ENCODE peak calls at places on chromosomes 5 and 9, in six cellular contexts. One of them, this sample, is unnamed.

GRCh38 chr5:35274839-35275509 is 44.7 kb upstream of the PRLR start:
- DNase-seq in mucosa of descending colon: no peak
- DNase-seq in lower lobe of right lung: no peak
- DNase-seq in heart left ventricle: no peak
- DNase-seq in A549: no peak
- DNase-seq in mesenchymal stem cell: no peak
- DNase-seq in this sample: no peak

GRCh38 chr5:152683205-152683604 is 278.1 kb upstream of the NMUR2 start:
- DNase-seq in mucosa of descending colon: no peak
- DNase-seq in lower lobe of right lung: no peak
- DNase-seq in heart left ventricle: no peak
- DNase-seq in mesenchymal stem cell: no peak
- DNase-seq in A549: no peak
- DNase-seq in this sample: no peak

GRCh38 chr9:113573959-113574352 is 110.4 kb downstream of the RGS3 start:
- DNase-seq in lower lobe of right lung: no peak
- DNase-seq in mucosa of descending colon: no peak
- DNase-seq in A549: no peak
- DNase-seq in mesenchymal stem cell: no peak
- DNase-seq in heart left ventricle: peak
- DNase-seq in this sample: no peak

GRCh38 chr5:177185993-177186392 is 52.4 kb downstream of the NSD1 start:
- DNase-seq in A549: no peak
- DNase-seq in mesenchymal stem cell: no peak
- DNase-seq in lower lobe of right lung: no peak
- DNase-seq in heart left ventricle: no peak
- DNase-seq in mucosa of descending colon: no peak
- DNase-seq in this sample: no peak

GRCh38 chr9:115923903-115924668 is 229.5 kb upstream of the PAPPA start:
- DNase-seq in mucosa of descending colon: no peak
- DNase-seq in heart left ventricle: peak
- DNase-seq in lower lobe of right lung: no peak
- DNase-seq in A549: peak
- DNase-seq in mesenchymal stem cell: peak
- DNase-seq in this sample: no peak

GRCh38 chr9:87441251-87441650 is 56.4 kb upstream of the DAPK1 start:
- DNase-seq in lower lobe of right lung: no peak
- DNase-seq in A549: no peak
- DNase-seq in heart left ventricle: no peak
- DNase-seq in mucosa of descending colon: no peak
- DNase-seq in mesenchymal stem cell: peak
- DNase-seq in this sample: no peak

GRCh38 chr5:152185547-152186234 is 219.4 kb downstream of the NMUR2 start:
- DNase-seq in A549: no peak
- DNase-seq in mesenchymal stem cell: no peak
- DNase-seq in mucosa of descending colon: no peak
- DNase-seq in heart left ventricle: peak
- DNase-seq in lower lobe of right lung: no peak
- DNase-seq in this sample: no peak

GRCh38 chr9:137174722-137175293 is 3.0 kb upstream of the TMEM210 start:
- DNase-seq in mesenchymal stem cell: no peak
- DNase-seq in lower lobe of right lung: no peak
- DNase-seq in A549: no peak
- DNase-seq in heart left ventricle: no peak
- DNase-seq in mucosa of descending colon: no peak
- DNase-seq in this sample: no peak

DNA sequence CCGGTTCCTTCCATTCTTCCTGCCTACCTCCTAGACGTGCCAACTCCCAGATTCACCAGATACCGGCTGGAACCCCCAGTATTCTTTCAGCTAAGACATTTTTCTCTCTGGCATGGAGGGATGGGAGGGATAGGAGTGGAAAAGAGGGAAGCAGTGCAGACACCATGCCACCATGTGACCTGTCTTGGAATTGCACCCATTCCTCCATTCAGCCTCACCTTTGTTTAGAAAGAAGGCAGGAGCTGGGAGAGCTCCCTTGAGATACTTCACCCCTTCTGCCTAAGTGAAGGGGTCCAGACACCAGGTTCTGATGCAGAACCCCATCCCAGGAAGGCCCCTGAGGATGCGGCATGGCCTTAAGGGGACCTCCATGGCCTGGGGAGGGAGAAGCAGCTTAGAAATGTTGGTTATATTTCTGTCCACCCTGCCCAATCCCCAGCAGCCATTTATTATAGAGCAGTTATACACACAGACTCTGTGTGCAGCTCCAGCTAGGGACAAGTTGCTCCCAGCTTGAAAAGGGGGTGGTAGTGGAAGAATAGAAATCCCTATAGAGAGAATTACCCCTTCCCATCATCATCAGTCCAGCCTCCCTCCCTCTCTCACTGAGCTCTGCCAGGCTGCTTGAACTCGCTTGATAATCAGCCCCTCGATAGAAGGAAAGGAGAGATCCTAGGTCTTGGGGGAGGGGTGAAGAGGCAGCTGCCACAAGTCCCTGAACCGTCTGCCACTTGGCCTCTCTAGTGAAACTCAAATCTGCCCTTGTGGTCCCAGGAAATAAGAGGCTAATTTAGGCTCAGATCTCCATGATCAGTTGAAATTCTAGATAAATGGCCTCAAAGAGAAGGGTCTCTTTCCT is 5.1 kb downstream of the DNAJB5 start:
- DNase-seq in mucosa of descending colon: no peak
- DNase-seq in A549: peak
- DNase-seq in lower lobe of right lung: no peak
- DNase-seq in heart left ventricle: peak
- DNase-seq in mesenchymal stem cell: peak
- DNase-seq in this sample: no peak
- H3K4me3 ChIP-seq in mucosa of descending colon: no peak
- H3K4me3 ChIP-seq in A549: no peak
- H3K4me3 ChIP-seq in lower lobe of right lung: no peak
- H3K4me3 ChIP-seq in heart left ventricle: no peak
- H3K4me3 ChIP-seq in mesenchymal stem cell: no peak
- H3K4me3 ChIP-seq in this sample: no peak

GRCh38 chr9:85941617-85941930 is 628 bp downstream of the NAA35 start:
- DNase-seq in mucosa of descending colon: no peak
- DNase-seq in heart left ventricle: no peak
- DNase-seq in lower lobe of right lung: no peak
- DNase-seq in A549: no peak
- DNase-seq in mesenchymal stem cell: no peak
- DNase-seq in this sample: no peak

GRCh38 chr9:85944672-85945071 is 3.7 kb downstream of the NAA35 start:
- DNase-seq in mesenchymal stem cell: no peak
- DNase-seq in A549: no peak
- DNase-seq in heart left ventricle: no peak
- DNase-seq in mucosa of descending colon: no peak
- DNase-seq in lower lobe of right lung: no peak
- DNase-seq in this sample: no peak

GRCh38 chr9:85941966-85942912 is 1.3 kb downstream of the NAA35 start:
- DNase-seq in lower lobe of right lung: no peak
- DNase-seq in mesenchymal stem cell: peak
- DNase-seq in mucosa of descending colon: no peak
- DNase-seq in heart left ventricle: no peak
- DNase-seq in A549: no peak
- DNase-seq in this sample: no peak

GRCh38 chr9:85943757-85944430 is 2.9 kb downstream of the NAA35 start:
- DNase-seq in heart left ventricle: no peak
- DNase-seq in A549: no peak
- DNase-seq in mucosa of descending colon: no peak
- DNase-seq in lower lobe of right lung: no peak
- DNase-seq in mesenchymal stem cell: no peak
- DNase-seq in this sample: no peak

DNA sequence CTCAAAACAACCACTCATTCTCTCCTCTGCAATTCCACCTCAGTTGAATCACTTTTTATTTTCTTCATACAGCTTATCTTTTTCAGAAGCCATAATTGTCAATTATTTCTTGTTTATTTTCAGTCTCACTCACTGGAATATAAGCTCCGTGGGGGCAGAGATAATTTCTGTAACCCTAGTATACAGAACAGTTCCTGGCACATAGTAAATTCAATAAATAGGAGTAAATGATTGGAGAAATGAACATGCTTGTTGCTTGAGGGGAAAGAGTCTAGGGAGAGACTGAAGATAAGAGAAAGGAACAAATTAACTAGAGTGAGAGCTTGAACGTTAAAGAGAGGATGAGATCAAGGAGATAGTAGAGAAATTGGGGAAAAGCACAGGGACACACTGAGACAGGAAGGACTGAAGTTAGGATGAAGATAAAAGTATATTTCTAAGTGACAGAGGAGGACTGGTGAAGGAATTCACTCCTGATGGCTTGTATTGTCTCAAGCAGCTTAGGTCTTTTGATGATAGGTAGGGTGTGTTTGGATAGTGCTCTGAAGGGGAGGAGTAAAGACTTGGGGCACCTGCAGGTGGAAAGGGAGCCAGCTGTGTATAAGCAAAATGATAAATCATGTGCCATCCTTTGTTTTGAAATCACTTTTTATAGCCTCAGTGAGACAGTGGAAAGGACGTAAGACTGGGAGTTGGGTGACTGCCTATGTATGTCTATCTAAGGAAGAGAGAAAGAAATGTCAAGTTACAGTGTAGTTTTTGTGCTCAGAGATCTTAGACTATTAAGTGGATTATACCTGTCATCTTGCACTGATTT is 2.2 kb downstream of the NAA35 start:
- DNase-seq in heart left ventricle: no peak
- DNase-seq in mesenchymal stem cell: no peak
- DNase-seq in A549: no peak
- DNase-seq in mucosa of descending colon: no peak
- DNase-seq in lower lobe of right lung: no peak
- DNase-seq in this sample: no peak
- H3K4me3 ChIP-seq in heart left ventricle: no peak
- H3K4me3 ChIP-seq in mesenchymal stem cell: no peak
- H3K4me3 ChIP-seq in A549: no peak
- H3K4me3 ChIP-seq in mucosa of descending colon: no peak
- H3K4me3 ChIP-seq in lower lobe of right lung: no peak
- H3K4me3 ChIP-seq in this sample: no peak

GRCh38 chr9:123864291-123864690 is 65.6 kb downstream of the DENND1A start:
- DNase-seq in heart left ventricle: no peak
- DNase-seq in mucosa of descending colon: no peak
- DNase-seq in A549: no peak
- DNase-seq in lower lobe of right lung: no peak
- DNase-seq in mesenchymal stem cell: no peak
- DNase-seq in this sample: no peak

GRCh38 chr9:123861086-123861707 is 68.7 kb downstream of the DENND1A start:
- DNase-seq in mucosa of descending colon: no peak
- DNase-seq in mesenchymal stem cell: no peak
- DNase-seq in lower lobe of right lung: no peak
- DNase-seq in A549: no peak
- DNase-seq in heart left ventricle: no peak
- DNase-seq in this sample: no peak

GRCh38 chr9:123860603-123861002 is 69.3 kb downstream of the DENND1A start:
- DNase-seq in heart left ventricle: no peak
- DNase-seq in lower lobe of right lung: no peak
- DNase-seq in A549: no peak
- DNase-seq in mesenchymal stem cell: no peak
- DNase-seq in mucosa of descending colon: no peak
- DNase-seq in this sample: no peak

GRCh38 chr9:123865226-123865625 is 64.7 kb downstream of the DENND1A start:
- DNase-seq in A549: no peak
- DNase-seq in mesenchymal stem cell: no peak
- DNase-seq in mucosa of descending colon: no peak
- DNase-seq in lower lobe of right lung: no peak
- DNase-seq in heart left ventricle: no peak
- DNase-seq in this sample: no peak

DNA sequence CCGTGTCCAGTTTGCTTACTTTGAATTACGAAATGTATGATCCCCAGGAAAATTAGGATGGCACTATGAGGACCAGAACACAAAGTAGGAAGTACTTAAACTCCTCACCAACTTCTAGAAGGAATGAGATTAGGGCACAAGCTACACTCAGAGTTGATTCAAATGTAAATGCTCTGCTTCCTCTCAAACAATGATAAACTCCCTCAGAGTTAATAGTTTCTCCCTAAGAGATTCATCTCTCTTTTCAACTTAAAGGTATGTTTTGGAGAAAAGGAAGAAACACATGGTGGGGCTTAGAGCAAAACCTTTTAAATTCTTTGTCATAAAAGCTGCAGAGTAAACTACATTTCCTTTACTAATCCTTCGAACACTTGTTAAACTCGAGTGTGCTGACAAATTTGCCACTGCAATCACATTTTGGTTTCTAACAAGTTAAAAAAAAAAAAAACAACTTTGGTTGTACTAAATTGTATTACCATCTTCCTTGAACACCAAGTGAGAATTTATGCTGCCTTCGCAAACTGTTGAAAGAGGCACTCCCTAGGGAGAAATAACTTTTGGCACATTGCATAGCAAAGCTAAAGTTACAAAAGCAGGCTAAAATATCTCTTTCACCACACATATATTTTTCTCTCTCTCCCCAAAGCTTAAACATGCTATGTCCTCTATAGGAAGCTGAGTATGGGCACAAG is 66.6 kb downstream of the DENND1A start:
- DNase-seq in heart left ventricle: no peak
- DNase-seq in mesenchymal stem cell: peak
- DNase-seq in lower lobe of right lung: no peak
- DNase-seq in A549: no peak
- DNase-seq in mucosa of descending colon: no peak
- DNase-seq in this sample: no peak
- H3K4me3 ChIP-seq in heart left ventricle: no peak
- H3K4me3 ChIP-seq in mesenchymal stem cell: no peak
- H3K4me3 ChIP-seq in lower lobe of right lung: no peak
- H3K4me3 ChIP-seq in A549: no peak
- H3K4me3 ChIP-seq in mucosa of descending colon: no peak
- H3K4me3 ChIP-seq in this sample: no peak

GRCh38 chr9:120892177-120892747 is 15.3 kb upstream of the PHF19 start:
- DNase-seq in heart left ventricle: no peak
- DNase-seq in mucosa of descending colon: no peak
- DNase-seq in A549: no peak
- DNase-seq in mesenchymal stem cell: no peak
- DNase-seq in lower lobe of right lung: no peak
- DNase-seq in this sample: no peak

GRCh38 chr9:120892748-120893584 is 16.0 kb upstream of the PHF19 start:
- DNase-seq in heart left ventricle: no peak
- DNase-seq in mucosa of descending colon: no peak
- DNase-seq in lower lobe of right lung: no peak
- DNase-seq in mesenchymal stem cell: peak
- DNase-seq in A549: no peak
- DNase-seq in this sample: no peak

GRCh38 chr9:120893585-120893857 is 16.5 kb upstream of the PHF19 start:
- DNase-seq in A549: no peak
- DNase-seq in heart left ventricle: no peak
- DNase-seq in lower lobe of right lung: no peak
- DNase-seq in mucosa of descending colon: no peak
- DNase-seq in mesenchymal stem cell: peak
- DNase-seq in this sample: no peak

GRCh38 chr9:120893917-120894316 is 16.9 kb upstream of the PHF19 start:
- DNase-seq in mesenchymal stem cell: no peak
- DNase-seq in mucosa of descending colon: no peak
- DNase-seq in A549: no peak
- DNase-seq in heart left ventricle: no peak
- DNase-seq in lower lobe of right lung: no peak
- DNase-seq in this sample: no peak

DNA sequence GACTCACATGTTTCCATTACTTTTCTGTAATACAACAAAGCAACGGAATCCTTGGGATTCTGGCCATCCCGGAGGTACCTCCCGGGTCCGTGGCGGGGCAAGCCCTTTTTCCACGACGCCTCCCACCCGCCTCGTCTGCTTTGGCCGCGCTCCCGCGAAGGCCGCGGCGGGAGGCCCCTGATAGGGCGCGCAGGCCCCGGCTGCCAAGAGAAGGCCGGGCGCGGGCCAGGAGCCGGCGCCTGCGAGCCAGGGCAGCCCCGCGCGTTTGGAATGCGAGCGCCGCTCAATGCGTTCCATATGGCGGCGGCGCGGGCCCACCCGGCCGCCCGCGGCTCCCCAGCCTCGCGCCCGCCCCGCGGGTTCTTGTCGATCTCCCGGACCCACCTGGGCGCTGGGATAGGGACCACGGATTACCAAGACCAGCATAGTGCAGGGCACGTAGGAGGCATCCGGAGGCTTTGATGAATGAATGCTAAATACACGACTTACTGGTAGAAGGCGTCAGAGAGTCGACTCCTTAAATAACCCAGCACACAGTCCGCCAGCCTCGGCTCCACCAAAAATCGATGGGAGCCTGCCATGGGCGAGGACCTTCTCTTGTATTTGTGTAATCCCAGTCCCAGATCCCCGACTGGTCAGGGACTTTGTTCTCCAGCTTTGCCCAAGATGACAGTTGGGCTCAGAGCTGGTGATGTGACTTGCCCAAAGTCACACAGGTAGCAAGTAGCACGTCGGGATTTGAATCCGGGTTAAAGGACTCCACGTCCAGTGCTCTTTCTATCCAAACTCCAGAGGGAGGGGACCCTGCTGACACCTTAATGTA is 17.6 kb upstream of the PHF19 start:
- DNase-seq in mucosa of descending colon: no peak
- DNase-seq in mesenchymal stem cell: no peak
- DNase-seq in lower lobe of right lung: no peak
- DNase-seq in heart left ventricle: peak
- DNase-seq in A549: no peak
- DNase-seq in this sample: peak
- H3K4me3 ChIP-seq in mucosa of descending colon: no peak
- H3K4me3 ChIP-seq in mesenchymal stem cell: no peak
- H3K4me3 ChIP-seq in lower lobe of right lung: peak
- H3K4me3 ChIP-seq in heart left ventricle: peak
- H3K4me3 ChIP-seq in A549: no peak
- H3K4me3 ChIP-seq in this sample: no peak

This sample was measured in ovary.